ENCODE peak calls at places on chromosomes 3 and 15, in six cellular contexts. M, X, G, E, F and S are unnamed samples.

GRCh38 chr3:94735354-94735753 is 672.5 kb downstream of the NSUN3 start:
- DNase-seq in M (no peak), F (no peak), E (no peak), G (no peak), X (no peak), S (no peak)

GRCh38 chr3:17581421-17582080 is 160.9 kb downstream of the TBC1D5 start:
- DNase-seq in M (no peak), F (no peak), X (peak), G (no peak), E (no peak), S (no peak)

GRCh38 chr3:112508860-112509259 is 9.6 kb upstream of the BTLA start:
- DNase-seq in F (no peak), E (no peak), X (no peak), M (no peak), G (no peak), S (no peak)

GRCh38 chr3:101809178-101810022 is 30.4 kb downstream of the NXPE3 start:
- DNase-seq in F (no peak), X (peak), E (no peak), G (no peak), M (no peak), S (no peak)

GRCh38 chr3:20125912-20126311 is 60.1 kb downstream of the SGO1 start:
- DNase-seq in X (no peak), G (no peak), F (no peak), E (peak), M (no peak), S (no peak)

GRCh38 chr15:88431441-88431840 is 35.7 kb downstream of the MRPL46 start:
- DNase-seq in G (no peak), F (no peak), X (no peak), M (no peak), E (no peak), S (no peak)

GRCh38 chr3:45412731-45413130 is 24.4 kb downstream of the LARS2 start:
- DNase-seq in E (no peak), F (no peak), M (no peak), G (no peak), X (no peak), S (no peak)

GRCh38 chr3:160686955-160687535 is 10.1 kb downstream of the ARL14 start:
- DNase-seq in X (peak), G (no peak), F (no peak), E (no peak), M (no peak), S (no peak)

GRCh38 chr15:101136381-101137268 is 115.2 kb downstream of the CHSY1 start:
- DNase-seq in X (no peak), M (no peak), E (no peak), F (no peak), G (no peak), S (no peak)

GRCh38 chr15:42707068-42707467 is 29.9 kb downstream of the CDAN1 start:
- DNase-seq in E (no peak), G (no peak), F (no peak), X (peak), M (no peak), S (no peak)

GRCh38 chr15:71951134-71951533 is 140.8 kb downstream of the NR2E3 start:
- DNase-seq in G (no peak), M (no peak), F (no peak), X (no peak), E (no peak), S (no peak)

GRCh38 chr3:50321146-50321843 is 1.2 kb downstream of the HYAL2 start:
- DNase-seq in F (peak), E (peak), X (peak), G (no peak), M (peak), S (no peak)

GRCh38 chr15:79261836-79262235 is 20.7 kb upstream of the ANKRD34C start:
- DNase-seq in E (no peak), X (no peak), G (no peak), F (no peak), M (no peak), S (no peak)

GRCh38 chr15:59550520-59550919 is 61.1 kb upstream of the GCNT3 start:
- DNase-seq in M (no peak), E (peak), F (no peak), X (no peak), G (no peak), S (no peak)

GRCh38 chr3:134029734-134030381 is at the start of gene SLCO2A1:
- DNase-seq in E (no peak), G (no peak), M (peak), F (no peak), X (peak), S (no peak)

GRCh38 chr3:88235102-88235501 is 85.3 kb downstream of the C3orf38 start:
- DNase-seq in E (no peak), M (no peak), F (no peak), G (no peak), X (peak), S (no peak)

GRCh38 chr15:25345943-25346342 is 92.9 kb downstream of the UBE3A start:
- DNase-seq in E (peak), M (no peak), F (no peak), G (no peak), X (peak), S (no peak)

GRCh38 chr15:85430406-85431204 is 50.2 kb downstream of the AKAP13 start:
- DNase-seq in E (no peak), F (no peak), X (peak), G (no peak), M (no peak), S (no peak)

GRCh38 chr15:49174902-49175301 is 4.9 kb downstream of the GALK2 start:
- DNase-seq in F (no peak), M (no peak), X (no peak), E (no peak), G (no peak), S (no peak)

GRCh38 chr15:60265057-60265456 is 132.7 kb downstream of the ANXA2 start:
- DNase-seq in F (no peak), G (no peak), E (no peak), M (no peak), X (no peak), S (no peak)

GRCh38 chr15:79967331-79968182 is 3.4 kb downstream of the BCL2A1 start:
- DNase-seq in X (peak), F (no peak), M (no peak), G (no peak), E (no peak), S (no peak)

GRCh38 chr15:79858469-79858868 is 38.3 kb downstream of the MTHFS start:
- DNase-seq in F (no peak), M (no peak), E (no peak), G (no peak), X (no peak), S (no peak)

GRCh38 chr3:127458698-127459097 is 131.8 kb downstream of the TPRA1 start:
- DNase-seq in G (no peak), M (no peak), F (no peak), X (no peak), E (no peak), S (no peak)

GRCh38 chr3:50734985-50735384 is 60.3 kb downstream of the DOCK3 start:
- DNase-seq in X (no peak), F (no peak), M (no peak), G (no peak), E (no peak), S (no peak)

GRCh38 chr3:128727059-128727458 is 1.1 kb downstream of the RAB7A start:
- DNase-seq in G (no peak), F (no peak), M (no peak), X (no peak), E (no peak), S (no peak)

GRCh38 chr3:187713504-187713903 is 11.1 kb upstream of the RTP2 start:
- DNase-seq in X (peak), F (no peak), M (no peak), E (peak), G (no peak), S (no peak)

GRCh38 chr3:56890448-56891083 is 88.8 kb upstream of the ARHGEF3 start:
- DNase-seq in X (no peak), G (no peak), E (no peak), M (no peak), F (no peak), S (no peak)

GRCh38 chr3:106348142-106348690 is 479.4 kb upstream of the CBLB start:
- DNase-seq in E (no peak), X (no peak), G (no peak), F (no peak), M (no peak), S (no peak)

GRCh38 chr15:36796161-36796560 is 216.7 kb downstream of the CDIN1 start:
- DNase-seq in M (no peak), E (no peak), F (no peak), G (no peak), X (no peak), S (no peak)

GRCh38 chr3:167885277-167885676 is 149.8 kb downstream of the SERPINI1 start:
- DNase-seq in G (no peak), E (no peak), F (no peak), X (no peak), M (no peak), S (no peak)

GRCh38 chr3:33718595-33718907 is 497 bp upstream of the CLASP2 start:
- DNase-seq in G (no peak), F (no peak), E (no peak), X (no peak), M (no peak), S (no peak)

GRCh38 chr3:9387322-9387655 is 10.1 kb upstream of the SETD5 start:
- DNase-seq in X (peak), G (no peak), M (no peak), E (no peak), F (no peak), S (no peak)

GRCh38 chr15:61144055-61144454 is 85.0 kb downstream of the RORA start:
- DNase-seq in E (no peak), G (no peak), M (no peak), F (no peak), X (no peak), S (no peak)

GRCh38 chr3:55591893-55592292 is 104.8 kb upstream of the WNT5A start:
- DNase-seq in E (peak), F (no peak), X (peak), G (no peak), M (no peak), S (no peak)

GRCh38 chr15:69225355-69226027 is 65.1 kb downstream of the GLCE start:
- DNase-seq in F (no peak), G (peak), X (peak), E (no peak), M (no peak), S (peak)

GRCh38 chr3:157499342-157499963 is 3.8 kb downstream of the VEPH1 start:
- DNase-seq in M (peak), G (no peak), F (no peak), X (peak), E (peak), S (no peak)

GRCh38 chr3:51408021-51408420 is 16.9 kb downstream of the RBM15B start:
- DNase-seq in M (no peak), E (no peak), G (no peak), X (no peak), F (no peak), S (no peak)

GRCh38 chr15:100111103-100112060 is 230.4 kb downstream of the ADAMTS17 start:
- DNase-seq in M (no peak), F (peak), E (peak), X (peak), G (no peak), S (no peak)

DNA sequence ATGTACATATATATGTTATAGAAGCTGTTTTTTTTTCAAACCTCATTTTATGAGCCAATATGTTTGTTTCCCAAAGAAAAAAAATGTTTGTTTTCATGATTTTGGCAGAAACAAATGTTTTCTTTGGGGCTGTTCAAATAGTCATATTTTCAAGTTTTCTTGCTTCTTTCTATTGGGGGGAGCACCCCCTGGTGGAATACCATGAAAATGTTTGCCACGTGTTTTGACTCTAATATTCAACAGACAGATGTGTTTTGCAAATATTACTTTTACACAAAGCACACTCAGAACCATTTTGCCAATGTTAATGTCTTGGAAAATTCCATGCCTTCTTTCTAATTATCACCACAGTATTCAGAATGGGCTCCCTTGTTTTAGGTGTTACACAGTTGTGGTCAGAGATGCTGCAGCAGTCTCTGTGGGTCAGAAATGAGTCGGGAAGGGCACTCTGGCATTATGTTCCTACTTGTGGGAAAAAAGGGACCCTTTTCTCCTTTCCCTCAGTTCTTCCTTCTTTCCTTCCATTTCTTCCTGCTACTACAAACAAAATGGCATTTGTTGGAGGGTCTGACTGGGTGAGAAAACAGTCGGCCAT is 817.0 kb downstream of the TUSC7 start:
- DNase-seq in F (no peak), X (peak), E (peak), G (no peak), M (no peak), S (no peak)
- TF ChIP-seq CTCF in F (peak), X (peak), E (peak), G (peak), M (peak), S (peak)

DNA sequence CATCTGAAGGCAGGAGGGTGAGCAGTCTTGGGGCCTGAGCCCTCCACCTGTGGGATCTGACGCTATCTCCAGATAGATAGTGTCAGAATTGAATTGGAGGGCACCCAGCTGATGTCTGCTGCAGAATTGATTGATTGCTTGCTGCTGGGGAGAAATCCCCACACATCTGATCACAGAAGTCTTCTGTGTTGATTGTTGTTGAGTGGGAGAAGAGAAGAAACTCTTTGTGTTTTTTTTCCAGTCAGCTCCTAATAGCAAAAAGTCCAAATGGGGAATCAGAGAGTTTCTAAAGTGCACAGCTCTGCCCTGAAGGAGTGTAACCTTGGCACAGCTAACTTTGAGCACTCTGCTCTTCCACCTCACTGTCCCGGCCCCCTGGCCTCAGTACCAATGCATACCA is 66.1 kb downstream of the RAB11A start:
- DNase-seq in E (no peak), X (no peak), M (no peak), F (no peak), G (no peak), S (no peak)
- H3K4me3 ChIP-seq in E (no peak), X (no peak), M (no peak), F (no peak), G (no peak), S (no peak)

GRCh38 chr3:39414421-39414907 is 7.9 kb downstream of the RPSA start:
- DNase-seq in G (no peak), M (no peak), F (no peak), X (peak), E (no peak), S (no peak)

GRCh38 chr3:39410893-39411292 is 4.4 kb downstream of the RPSA start:
- DNase-seq in X (no peak), G (no peak), F (no peak), E (no peak), M (no peak), S (no peak)

GRCh38 chr3:39413691-39414420 is 7.3 kb downstream of the RPSA start:
- DNase-seq in M (no peak), X (no peak), G (no peak), F (no peak), E (no peak), S (no peak)

GRCh38 chr3:39409514-39410136 is 3.1 kb downstream of the RPSA start:
- DNase-seq in M (no peak), X (no peak), E (no peak), F (no peak), G (no peak), S (no peak)

GRCh38 chr3:39412668-39413260 is 6.2 kb downstream of the RPSA start:
- DNase-seq in G (no peak), F (no peak), X (no peak), E (no peak), M (no peak), S (no peak)
- TF ChIP-seq CTCF in G (no peak), F (no peak), X (no peak), E (no peak), M (no peak), S (no peak)

DNA sequence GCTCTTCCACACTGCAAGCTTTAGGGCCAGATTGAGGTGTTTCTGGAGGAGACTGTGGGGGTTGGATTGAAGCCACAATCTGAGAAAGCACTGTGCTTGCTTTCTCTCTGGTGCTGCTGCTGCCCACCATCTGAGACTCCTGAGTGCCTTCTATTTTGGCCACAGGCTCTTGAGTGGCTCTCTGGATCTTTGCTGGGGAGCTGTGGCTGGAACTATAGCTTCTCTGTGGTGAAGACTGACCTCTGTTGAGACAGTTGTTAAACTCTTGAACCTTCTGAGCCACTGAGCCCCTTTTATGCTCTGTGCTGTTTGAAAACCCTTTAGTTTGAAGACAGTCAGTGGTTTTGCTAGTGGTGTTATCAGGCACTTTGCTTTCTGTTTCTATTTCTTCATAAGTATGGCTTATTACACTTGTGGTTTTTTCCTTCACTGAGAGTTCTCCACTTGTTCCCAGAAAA is 108.7 kb upstream of the TSPAN3 start:
- DNase-seq in F (no peak), X (no peak), G (no peak), M (no peak), E (no peak), S (no peak)
- H3K4me3 ChIP-seq in F (no peak), X (no peak), G (no peak), M (no peak), E (no peak), S (no peak)

GRCh38 chr3:115808816-115809215 is 185.5 kb downstream of the GAP43 start:
- DNase-seq in G (no peak), X (no peak), E (no peak), M (no peak), F (no peak), S (no peak)

GRCh38 chr3:115804722-115805121 is 181.4 kb downstream of the GAP43 start:
- DNase-seq in M (no peak), F (no peak), E (no peak), G (peak), X (peak), S (peak)

GRCh38 chr3:115806501-115806900 is 183.2 kb downstream of the GAP43 start:
- DNase-seq in X (no peak), F (no peak), G (no peak), M (no peak), E (no peak), S (no peak)

GRCh38 chr3:115804200-115804599 is 180.9 kb downstream of the GAP43 start:
- DNase-seq in X (no peak), E (no peak), G (no peak), F (no peak), M (no peak), S (no peak)

GRCh38 chr3:115808239-115808638 is 184.9 kb downstream of the GAP43 start:
- DNase-seq in F (no peak), G (no peak), M (no peak), X (no peak), E (no peak), S (no peak)
- TF ChIP-seq CTCF in F (no peak), G (no peak), M (no peak), X (no peak), E (no peak), S (no peak)

GRCh38 chr15:40928975-40929729 is at the start of gene DLL4:
- DNase-seq in M (peak), E (no peak), X (peak), G (no peak), F (peak), S (no peak)

GRCh38 chr15:40925863-40926658 is 3.1 kb upstream of the DLL4 start:
- DNase-seq in M (peak), E (no peak), X (peak), G (no peak), F (no peak), S (no peak)

GRCh38 chr15:40928351-40928974 is 677 bp upstream of the DLL4 start:
- DNase-seq in G (no peak), X (peak), F (no peak), M (no peak), E (no peak), S (no peak)

GRCh38 chr15:40926659-40927496 is 2.3 kb upstream of the DLL4 start:
- DNase-seq in F (no peak), G (no peak), M (no peak), X (no peak), E (no peak), S (no peak)

GRCh38 chr15:40927497-40928346 is 1.4 kb upstream of the DLL4 start:
- DNase-seq in G (no peak), E (no peak), M (no peak), X (no peak), F (no peak), S (no peak)
- H3K4me3 ChIP-seq in G (peak), E (no peak), M (no peak), X (peak), F (peak), S (peak)